ENCODE peak calls at places on chromosomes 12 and 14, in four cellular contexts. L is left ventricle myocardium superior, T is body of pancreas, F is fibroblast of mammary gland. R is an unnamed sample.

GRCh38 chr12:95118788-95119179 is 45.4 kb upstream of the NR2C1 start:
- DNase-seq in F (peak; percentile 19), T (no peak), L (no peak), R (no peak)

GRCh38 chr14:25007832-25008231 is 42.1 kb downstream of the STXBP6 start:
- DNase-seq in L (no peak), F (no peak), T (peak; percentile 72), R (no peak)

GRCh38 chr14:88551936-88552565 is 2.8 kb downstream of the PTPN21 start:
- DNase-seq in L (no peak), F (peak; percentile 27), T (peak; percentile 22), R (peak; percentile 20)

GRCh38 chr12:54935235-54935951 is 49.2 kb downstream of the TESPA1 start:
- DNase-seq in T (no peak), L (no peak), F (peak; percentile 95), R (peak; percentile 96)

GRCh38 chr12:94617101-94617500 is 33.3 kb downstream of the TMCC3 start:
- DNase-seq in T (no peak), F (no peak), L (no peak), R (no peak)

GRCh38 chr12:86712425-86712843 is 456.2 kb upstream of the MGAT4C start:
- DNase-seq in F (peak; percentile 99), L (no peak), T (no peak), R (peak; percentile 99)

GRCh38 chr12:25977047-25977446 is 18.6 kb downstream of the RASSF8 start:
- DNase-seq in L (no peak), T (no peak), F (peak; percentile 93), R (peak; percentile 46)

GRCh38 chr14:103161054-103161397 is 37.8 kb downstream of the TNFAIP2 start:
- DNase-seq in L (no peak), T (no peak), F (no peak), R (no peak)

GRCh38 chr12:117441751-117442150 is 80.3 kb upstream of the NOS1 start:
- DNase-seq in F (peak; percentile 34), L (peak; percentile 74), T (peak; percentile 21), R (peak; percentile 63)

GRCh38 chr12:12983420-12984035 is 16.5 kb downstream of the HEBP1 start:
- DNase-seq in L (no peak), F (peak; percentile 74), T (no peak), R (peak; percentile 50)

GRCh38 chr14:79840068-79840467 is 371.2 kb downstream of the DIO2 start:
- DNase-seq in T (no peak), L (no peak), F (peak; percentile 11), R (no peak)

GRCh38 chr12:120709976-120710804 is at the start of gene UNC119B:
- DNase-seq in T (peak; percentile 60), L (peak; percentile 89), F (peak; percentile 35), R (peak; percentile 66)

GRCh38 chr12:133129368-133130037 is 571 bp downstream of the ZNF891 start:
- DNase-seq in T (peak; percentile 22), F (peak; percentile 42), L (no peak), R (peak; percentile 36)

GRCh38 chr12:39993261-39993660 is 112.6 kb downstream of the SLC2A13 start:
- DNase-seq in L (no peak), F (no peak), T (no peak), R (no peak)

GRCh38 chr12:125175576-125175975 is 110.3 kb downstream of the AACS start:
- DNase-seq in F (no peak), L (no peak), T (no peak), R (no peak)

GRCh38 chr12:3553681-3554546 is 62.9 kb downstream of the PRMT8 start:
- DNase-seq in T (no peak), L (no peak), F (no peak), R (no peak)

GRCh38 chr14:63457498-63457897 is 85.7 kb downstream of the PPP2R5E start:
- DNase-seq in T (peak; percentile 19), F (no peak), L (no peak), R (no peak)

GRCh38 chr12:6827982-6828670 is at the start of gene P3H3:
- DNase-seq in L (no peak), T (no peak), F (peak; percentile 63), R (peak; percentile 56)

GRCh38 chr12:115160290-115161108 is 476.5 kb upstream of the TBX3 start:
- DNase-seq in T (no peak), F (no peak), L (no peak), R (no peak)

GRCh38 chr12:2958432-2959193 is 584 bp upstream of the TEAD4 start:
- DNase-seq in L (peak; percentile 77), T (peak; percentile 78), F (peak; percentile 72), R (peak; percentile 53)

GRCh38 chr12:112962561-112962960 is 15.8 kb upstream of the OAS2 start:
- DNase-seq in F (no peak), L (no peak), T (no peak), R (no peak)

GRCh38 chr14:74981833-74982232 is 20.9 kb upstream of the EIF2B2 start:
- DNase-seq in F (no peak), T (no peak), L (no peak), R (no peak)

GRCh38 chr12:109594566-109595317 is 21.1 kb downstream of the MVK start:
- DNase-seq in F (no peak), T (no peak), L (no peak), R (no peak)

GRCh38 chr12:101018540-101018939 is 191.5 kb downstream of the SLC5A8 start:
- DNase-seq in L (no peak), F (peak; percentile 82), T (no peak), R (peak; percentile 44)

GRCh38 chr12:42786400-42786799 is 196.9 kb upstream of the PRICKLE1 start:
- DNase-seq in L (no peak), T (no peak), F (no peak), R (no peak)

GRCh38 chr12:95700316-95700785 is 90.2 kb downstream of the NTN4 start:
- DNase-seq in T (no peak), F (peak; percentile 91), L (no peak), R (peak; percentile 62)

GRCh38 chr12:42213954-42214426 is 24.1 kb downstream of the YAF2 start:
- DNase-seq in F (peak; percentile 50), T (peak; percentile 73), L (peak; percentile 51), R (peak; percentile 48)

GRCh38 chr12:101552277-101552676 is 42.5 kb upstream of the MYBPC1 start:
- DNase-seq in F (peak; percentile 38), T (no peak), L (peak; percentile 29), R (peak; percentile 96)

GRCh38 chr14:53491256-53491905 is 338.3 kb upstream of the DDHD1 start:
- DNase-seq in L (no peak), T (no peak), F (peak; percentile 14), R (peak; percentile 46)

GRCh38 chr12:113425960-113426453 is 3.8 kb downstream of the SDSL start:
- DNase-seq in L (no peak), F (no peak), T (no peak), R (no peak)

GRCh38 chr12:133256321-133256720 is 20.6 kb upstream of the ANHX start:
- DNase-seq in L (no peak), F (no peak), T (no peak), R (no peak)

GRCh38 chr12:87280356-87280755 is 748.8 kb downstream of the C12orf50 start:
- DNase-seq in F (no peak), T (no peak), L (no peak), R (no peak)

GRCh38 chr14:95256776-95257060 is 63.0 kb downstream of the CLMN start:
- DNase-seq in T (no peak), F (no peak), L (no peak), R (no peak)

GRCh38 chr12:57159341-57159740 is 11.9 kb upstream of the LRP1-AS start:
- DNase-seq in L (no peak), F (no peak), T (no peak), R (no peak)

GRCh38 chr14:58626441-58626840 is 11.3 kb upstream of the DACT1 start:
- DNase-seq in F (peak; percentile 81), L (no peak), T (no peak), R (no peak)

R was measured in fibroblast of lung.